ENCODE peak calls at places on chromosomes 2 and 18, in eight cellular contexts. M, B, N, R, V, T, I and X are unnamed samples.

GRCh38 chr2:36698978-36699377 is 2.5 kb downstream of the VIT start:
- DNase-seq in N (no peak), R (no peak), V (no peak), I (no peak), M (no peak), B (no peak), T (no peak), X (no peak)

GRCh38 chr18:34809697-34810096 is 99.6 kb downstream of the DTNA start:
- DNase-seq in N (no peak), B (peak; percentile 69), V (no peak), I (peak; percentile 30), T (no peak), R (peak; percentile 65), M (no peak), X (no peak)

GRCh38 chr2:150787353-150788098 is 300.1 kb upstream of the RND3 start:
- DNase-seq in B (no peak), R (no peak), T (no peak), I (no peak), V (no peak), M (no peak), N (no peak), X (no peak)

GRCh38 chr2:109459485-109459884 is 154.3 kb downstream of the SEPTIN10 start:
- DNase-seq in M (no peak), N (no peak), R (no peak), V (peak; percentile 37), B (peak; percentile 80), I (peak; percentile 73), T (no peak), X (peak; percentile 91)

GRCh38 chr2:169891593-169892298 is 64.5 kb downstream of the UBR3 start:
- DNase-seq in V (peak; percentile 43), T (peak; percentile 4), M (no peak), N (no peak), R (no peak), B (no peak), I (peak; percentile 14), X (no peak)

GRCh38 chr2:17388790-17389189 is 129.4 kb downstream of the RAD51AP2 start:
- DNase-seq in V (peak; percentile 59), M (no peak), N (no peak), B (no peak), R (no peak), I (no peak), T (no peak), X (no peak)

GRCh38 chr2:172102159-172102857 is 392 bp downstream of the DLX2 start:
- DNase-seq in T (no peak), V (no peak), M (no peak), B (peak; percentile 67), R (no peak), N (no peak), I (no peak), X (no peak)

GRCh38 chr2:151576080-151576479 is 158.2 kb downstream of the NEB start:
- DNase-seq in R (no peak), V (no peak), M (no peak), I (no peak), T (no peak), B (no peak), N (no peak), X (no peak)

GRCh38 chr2:42196403-42197267 is 27.5 kb downstream of the EML4 start:
- DNase-seq in T (no peak), N (no peak), B (no peak), I (peak; percentile 67), R (no peak), V (peak; percentile 47), M (peak; percentile 30), X (no peak)

GRCh38 chr2:225288986-225289385 is 110.5 kb upstream of the NYAP2 start:
- DNase-seq in N (peak; percentile 32), I (peak; percentile 41), M (no peak), R (no peak), V (peak; percentile 29), T (no peak), B (no peak), X (no peak)

GRCh38 chr2:39593439-39594393 is 72.0 kb upstream of the TMEM178A start:
- DNase-seq in N (peak; percentile 28), V (peak; percentile 80), M (peak; percentile 34), I (peak; percentile 79), B (no peak), T (peak; percentile 28), R (no peak), X (no peak)

GRCh38 chr2:24164416-24164973 is 10.4 kb upstream of the FAM228A start:
- DNase-seq in B (no peak), N (no peak), I (peak; percentile 1), M (peak; percentile 77), T (peak; percentile 39), R (no peak), V (no peak), X (no peak)

GRCh38 chr2:58428286-58428552 is 187.1 kb upstream of the FANCL start:
- DNase-seq in R (no peak), N (no peak), B (no peak), I (no peak), M (peak; percentile 47), V (no peak), T (peak; percentile 16), X (no peak)

GRCh38 chr2:100417745-100418090 is 250 bp upstream of the CHST10 start:
- DNase-seq in B (no peak), V (no peak), M (peak; percentile 37), R (no peak), I (no peak), T (no peak), N (no peak), X (no peak)

GRCh38 chr2:84894758-84895520 is 10.5 kb upstream of the TMSB10 start:
- DNase-seq in V (peak; percentile 51), R (no peak), T (no peak), I (no peak), M (no peak), N (no peak), B (peak; percentile 60), X (no peak)

GRCh38 chr2:230346465-230346864 is 19.5 kb downstream of the SP140L start:
- DNase-seq in N (no peak), I (no peak), T (no peak), V (no peak), M (no peak), R (no peak), B (no peak), X (no peak)

GRCh38 chr2:29284671-29285070 is 169.5 kb downstream of the CLIP4 start:
- DNase-seq in T (no peak), N (no peak), R (no peak), I (no peak), B (no peak), V (no peak), M (no peak), X (no peak)

GRCh38 chr2:29278964-29279363 is 163.7 kb downstream of the CLIP4 start:
- DNase-seq in V (no peak), T (no peak), I (no peak), M (no peak), R (no peak), N (no peak), B (no peak), X (no peak)

GRCh38 chr2:29281086-29281485 is 165.9 kb downstream of the CLIP4 start:
- DNase-seq in V (no peak), M (no peak), N (no peak), T (no peak), B (no peak), I (no peak), R (no peak), X (peak; percentile 60)

GRCh38 chr2:29281585-29281984 is 166.4 kb downstream of the CLIP4 start:
- DNase-seq in R (no peak), V (peak; percentile 73), I (peak; percentile 73), B (no peak), T (no peak), N (no peak), M (no peak), X (peak; percentile 64)
- TF ChIP-seq CTCF in R (no peak), V (no peak), I (no peak), B (no peak), T (no peak), N (no peak), M (no peak), X (no peak)

GRCh38 chr18:66395671-66396218 is 208.1 kb downstream of the CDH19 start:
- DNase-seq in B (no peak), N (no peak), V (no peak), R (no peak), T (no peak), I (no peak), M (no peak), X (no peak)

DNA sequence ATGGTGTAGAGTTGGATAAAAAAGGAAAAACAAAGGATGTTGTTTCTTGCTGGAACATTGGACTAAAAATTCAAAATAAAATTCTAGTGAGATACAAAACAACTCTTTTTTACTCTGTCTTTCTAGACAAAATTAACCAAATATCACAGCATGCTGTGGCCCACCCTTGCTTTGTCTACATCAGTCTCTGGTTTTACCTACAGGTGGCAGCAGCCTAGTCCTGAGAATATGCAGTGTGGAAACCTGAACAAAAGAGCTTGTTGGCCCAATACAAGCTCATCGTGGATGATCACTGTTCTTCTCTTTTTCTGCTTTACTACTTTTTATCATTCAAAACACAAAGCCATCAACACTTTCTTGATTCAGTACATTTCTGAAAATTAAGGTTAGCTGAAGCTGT is 210.4 kb downstream of the CDH19 start:
- DNase-seq in T (no peak), B (no peak), N (no peak), M (no peak), R (no peak), V (no peak), I (no peak), X (no peak)
- TF ChIP-seq CTCF in T (no peak), B (no peak), N (no peak), M (no peak), R (no peak), V (no peak), I (no peak), X (no peak)

GRCh38 chr2:176830362-176830761 is 382.2 kb upstream of the HNRNPA3 start:
- DNase-seq in I (no peak), T (no peak), M (peak; percentile 14), V (no peak), B (no peak), N (no peak), R (no peak), X (no peak)
- TF ChIP-seq CTCF in I (no peak), T (no peak), M (no peak), V (no peak), B (no peak), N (no peak), R (no peak), X (no peak)

DNA sequence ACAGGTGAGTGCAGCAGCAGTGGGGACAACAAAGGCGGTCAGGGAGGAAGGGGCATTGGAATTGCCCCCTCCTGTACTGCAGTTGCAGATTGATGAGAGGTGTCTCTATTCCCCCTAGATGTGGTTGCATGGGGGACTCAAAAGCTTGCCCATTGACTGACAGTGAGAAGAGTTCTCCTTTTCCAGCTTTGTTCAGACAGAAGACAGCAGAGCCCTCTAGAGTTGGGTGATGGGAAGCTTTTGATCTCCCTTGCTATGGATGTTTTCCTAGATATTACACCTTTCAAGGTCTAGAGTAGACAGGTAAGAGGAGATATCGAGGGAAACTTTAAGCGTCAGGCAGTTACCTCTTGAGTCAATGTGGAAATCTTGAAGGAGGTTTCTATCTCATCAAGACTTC is 2.9 kb downstream of the PROKR1 start:
- DNase-seq in I (no peak), R (no peak), M (no peak), N (no peak), V (no peak), T (no peak), B (no peak), X (no peak)
- TF ChIP-seq CTCF in I (peak; percentile 36), R (no peak), M (no peak), N (no peak), V (no peak), T (no peak), B (no peak), X (no peak)

GRCh38 chr2:72913531-72914225 is 3.6 kb upstream of the EMX1 start:
- DNase-seq in R (no peak), B (no peak), N (no peak), V (no peak), T (no peak), I (no peak), M (peak; percentile 6), X (no peak)
- TF ChIP-seq CTCF in R (no peak), B (no peak), N (peak; percentile 29), V (no peak), T (no peak), I (peak; percentile 48), M (no peak), X (no peak)